ENCODE peak calls at places on chromosomes 2 and 18, in five cellular contexts. P, T, Q, J and D are unnamed samples.

GRCh38 chr2:192696857-192697256 is 502.1 kb upstream of the TMEFF2 start:
- DNase-seq in P (no peak), T (no peak), Q (no peak), J (no peak), D (no peak)

GRCh38 chr18:79851981-79852380 is 54.2 kb downstream of the KCNG2 start:
- DNase-seq in P (no peak), T (no peak), Q (no peak), J (no peak), D (no peak)

GRCh38 chr2:200631287-200631686 is 45.5 kb downstream of the AOX1 start:
- DNase-seq in P (no peak), T (no peak), Q (no peak), J (no peak), D (no peak)

GRCh38 chr2:43426305-43427031 is 169.4 kb downstream of the THADA start:
- DNase-seq in P (peak), T (no peak), Q (peak), J (peak), D (peak)

GRCh38 chr2:495745-496275 is 181.4 kb downstream of the TMEM18 start:
- DNase-seq in P (no peak), T (no peak), Q (no peak), J (no peak), D (no peak)

GRCh38 chr2:123720760-123721159 is 304.3 kb upstream of the CNTNAP5 start:
- DNase-seq in P (no peak), T (no peak), Q (no peak), J (no peak), D (no peak)

GRCh38 chr2:41869542-41870256 is 178.1 kb upstream of the PKDCC start:
- DNase-seq in P (peak), T (peak), Q (peak), J (peak), D (peak)

GRCh38 chr2:47519604-47520301 is 116.8 kb downstream of the MSH2 start:
- DNase-seq in P (no peak), T (no peak), Q (no peak), J (no peak), D (no peak)

GRCh38 chr2:188721231-188721630 is 252.9 kb upstream of the COL3A1 start:
- DNase-seq in P (peak), T (no peak), Q (peak), J (no peak), D (no peak)

GRCh38 chr2:124147552-124147951 is 122.5 kb downstream of the CNTNAP5 start:
- DNase-seq in P (no peak), T (no peak), Q (no peak), J (no peak), D (no peak)

GRCh38 chr2:48912110-48912509 is 156.6 kb upstream of the LHCGR start:
- DNase-seq in P (no peak), T (peak), Q (no peak), J (no peak), D (no peak)

GRCh38 chr2:180540761-180541160 is 439.6 kb upstream of the UBE2E3 start:
- DNase-seq in P (no peak), T (no peak), Q (peak), J (no peak), D (no peak)

GRCh38 chr18:48727685-48728084 is 188.9 kb downstream of the CTIF start:
- DNase-seq in P (no peak), T (no peak), Q (peak), J (no peak), D (no peak)